ENCODE peak calls at places on chromosomes 5 and 9, in five cellular contexts. J, R, K, T and Q are unnamed samples.

GRCh38 chr5:61333351-61334223 is 1.5 kb downstream of the ZSWIM6 start:
- DNase-seq in R (no peak), T (peak), K (no peak), J (no peak), Q (peak)

GRCh38 chr5:154523704-154524103 is 45.7 kb upstream of the HAND1 start:
- DNase-seq in J (no peak), K (no peak), R (no peak), T (no peak), Q (no peak)

GRCh38 chr9:69806642-69807041 is 14.0 kb upstream of the CFAP95 start:
- DNase-seq in J (no peak), R (peak), K (no peak), T (no peak), Q (no peak)

GRCh38 chr9:105690742-105691141 is 3.6 kb upstream of the TMEM38B start:
- DNase-seq in K (no peak), J (no peak), R (no peak), T (no peak), Q (no peak)

GRCh38 chr9:135090547-135090946 is 3.1 kb downstream of the OLFM1 start:
- DNase-seq in K (no peak), J (no peak), T (no peak), R (no peak), Q (no peak)

GRCh38 chr5:26889810-26890209 is 148.6 kb downstream of the CDH9 start:
- DNase-seq in R (no peak), K (no peak), T (no peak), J (no peak), Q (no peak)

GRCh38 chr5:141094481-141095262 is at the start of gene PCDHB2:
- DNase-seq in T (no peak), R (no peak), J (no peak), K (peak), Q (no peak)

GRCh38 chr5:154945695-154946301 is 4.9 kb downstream of the MRPL22 start:
- DNase-seq in K (no peak), T (no peak), J (no peak), R (no peak), Q (no peak)

GRCh38 chr5:120345947-120346346 is 118.2 kb upstream of the PRR16 start:
- DNase-seq in J (no peak), R (no peak), T (no peak), K (no peak), Q (no peak)

GRCh38 chr9:129283705-129284606 is 105.9 kb upstream of the IER5L start:
- DNase-seq in R (no peak), J (peak), K (no peak), T (no peak), Q (no peak)

GRCh38 chr9:112188884-112189283 is 13.8 kb upstream of the SUSD1 start:
- DNase-seq in R (no peak), J (no peak), T (no peak), K (no peak), Q (no peak)

GRCh38 chr5:54093081-54093492 is 217.3 kb downstream of the ARL15 start:
- DNase-seq in J (peak), R (no peak), K (no peak), T (no peak), Q (no peak)

GRCh38 chr5:43530648-43531047 is 15.7 kb upstream of the C5orf34 start:
- DNase-seq in J (no peak), R (no peak), T (no peak), K (no peak), Q (no peak)

GRCh38 chr9:121281614-121282291 is 13.8 kb downstream of the GSN start:
- DNase-seq in R (peak), K (no peak), J (peak), T (peak), Q (no peak)

GRCh38 chr5:101458587-101458986 is 555.5 kb upstream of the ST8SIA4 start:
- DNase-seq in J (no peak), K (no peak), T (no peak), R (no peak), Q (no peak)

GRCh38 chr5:101455851-101456250 is 552.8 kb upstream of the ST8SIA4 start:
- DNase-seq in J (no peak), R (no peak), K (no peak), T (no peak), Q (no peak)

DNA sequence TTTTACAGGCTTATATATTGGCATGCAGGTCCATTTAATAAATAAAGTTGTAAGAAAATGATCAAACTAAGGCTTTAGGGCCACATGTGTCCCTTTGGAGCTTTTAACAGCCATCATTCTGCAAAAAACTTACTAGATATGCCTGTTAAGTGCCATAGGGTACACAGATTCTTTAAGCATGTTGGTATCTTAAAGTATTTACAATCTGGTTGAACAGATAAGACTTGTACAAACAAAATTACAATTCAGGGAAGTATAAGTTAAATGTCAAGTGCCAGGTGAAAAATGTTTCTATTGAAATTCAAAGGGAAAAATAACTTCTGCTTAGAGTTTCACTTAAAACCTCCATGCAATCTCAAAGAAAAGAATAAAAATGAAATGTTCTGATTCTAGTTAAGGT is 558.4 kb upstream of the ST8SIA4 start:
- DNase-seq in K (no peak), R (no peak), T (no peak), J (no peak), Q (no peak)
- TF ChIP-seq CTCF in K (no peak), R (no peak), T (no peak), J (no peak), Q (no peak)

GRCh38 chr5:77973253-77973609 is 197.1 kb upstream of the TBCA start:
- DNase-seq in T (no peak), R (peak), J (no peak), K (no peak), Q (no peak)
- TF ChIP-seq CTCF in T (no peak), R (no peak), J (no peak), K (no peak), Q (no peak)

GRCh38 chr9:34178698-34179527 is at the start of gene UBAP1:
- DNase-seq in T (peak), R (peak), J (peak), K (peak), Q (peak)

GRCh38 chr9:34176089-34176488 is 2.8 kb upstream of the UBAP1 start:
- DNase-seq in J (no peak), T (no peak), K (no peak), R (no peak), Q (no peak)

GRCh38 chr9:34177906-34178697 is 741 bp upstream of the UBAP1 start:
- DNase-seq in K (no peak), R (no peak), J (no peak), T (no peak), Q (no peak)

GRCh38 chr9:34179528-34180138 is 790 bp downstream of the UBAP1 start:
- DNase-seq in K (peak), T (no peak), J (no peak), R (peak), Q (peak)
- TF ChIP-seq CTCF in K (no peak), T (no peak), J (no peak), R (no peak), Q (no peak)

DNA sequence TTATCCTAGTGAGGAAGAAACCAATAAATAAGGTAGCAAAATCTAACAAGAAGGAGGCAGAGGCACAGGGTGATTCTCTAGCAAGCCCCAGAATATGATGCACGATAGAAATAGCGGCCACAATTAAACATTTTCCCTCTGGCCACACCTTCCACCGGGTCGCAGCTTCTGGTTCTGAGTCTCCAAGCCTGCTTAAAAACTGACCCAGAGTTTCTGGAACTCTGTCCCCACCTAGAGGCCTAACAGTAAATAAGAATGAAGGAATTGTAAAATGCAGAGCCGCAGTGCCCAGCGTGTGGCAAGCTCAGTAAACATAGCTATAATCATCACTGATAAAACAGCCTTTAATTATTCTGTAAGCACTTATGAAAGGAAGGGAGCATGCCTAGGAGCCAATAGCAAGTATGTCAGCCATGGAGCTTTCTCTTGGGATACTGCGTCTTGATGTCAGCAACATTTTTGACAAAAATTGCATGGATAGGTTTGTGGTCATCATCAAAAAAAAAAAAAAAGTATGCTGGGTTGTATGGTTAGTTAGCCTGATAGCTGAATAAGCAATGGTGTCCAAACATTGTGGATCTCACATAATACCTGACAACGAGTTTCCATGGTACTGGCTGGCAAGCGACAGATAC is 465.5 kb downstream of the DNAH5 start:
- DNase-seq in T (no peak), J (no peak), K (no peak), R (no peak), Q (peak)
- TF ChIP-seq CTCF in T (peak), J (peak), K (peak), R (peak), Q (peak)

GRCh38 chr5:83219077-83219476 is 141.7 kb downstream of the XRCC4 start:
- DNase-seq in K (no peak), J (no peak), R (no peak), T (no peak), Q (no peak)

GRCh38 chr5:83220331-83220730 is 143.0 kb downstream of the XRCC4 start:
- DNase-seq in J (no peak), R (no peak), T (no peak), K (no peak), Q (no peak)

GRCh38 chr5:83219495-83219894 is 142.1 kb downstream of the XRCC4 start:
- DNase-seq in T (no peak), R (no peak), K (no peak), J (no peak), Q (no peak)

GRCh38 chr5:83227611-83228010 is 150.3 kb downstream of the XRCC4 start:
- DNase-seq in J (no peak), T (no peak), R (no peak), K (no peak), Q (no peak)

GRCh38 chr5:83222906-83223305 is 145.6 kb downstream of the XRCC4 start:
- DNase-seq in K (no peak), J (no peak), R (no peak), T (no peak), Q (no peak)
- TF ChIP-seq CTCF in K (no peak), J (no peak), R (no peak), T (no peak), Q (no peak)

GRCh38 chr5:124972703-124973102 is 226.3 kb upstream of the ZNF608 start:
- DNase-seq in R (no peak), J (no peak), T (no peak), K (no peak), Q (no peak)
- TF ChIP-seq CTCF in R (no peak), J (no peak), T (no peak), K (no peak), Q (no peak)

GRCh38 chr9:32589083-32589713 is 16.2 kb upstream of the NDUFB6 start:
- DNase-seq in K (no peak), R (no peak), T (no peak), J (no peak), Q (peak)
- TF ChIP-seq CTCF in K (peak), R (peak), T (peak), J (no peak), Q (peak)

GRCh38 chr5:176644878-176645670 is 2.2 kb upstream of the TSPAN17 start:
- DNase-seq in J (no peak), R (no peak), K (no peak), T (no peak), Q (no peak)
- TF ChIP-seq CTCF in J (no peak), R (no peak), K (no peak), T (no peak), Q (no peak)

GRCh38 chr9:71910602-71911060 is 362 bp downstream of the ABHD17B start:
- DNase-seq in K (no peak), R (no peak), J (no peak), T (no peak), Q (peak)
- TF ChIP-seq CTCF in K (no peak), R (no peak), J (no peak), T (no peak), Q (no peak)

GRCh38 chr5:53381-54174 is 38.4 kb upstream of the PLEKHG4B start:
- DNase-seq in J (no peak), R (no peak), T (no peak), K (no peak), Q (peak)
- TF ChIP-seq CTCF in J (no peak), R (no peak), T (no peak), K (peak), Q (no peak)